ENCODE peak calls at places on chromosomes 3 and 15, in ten cellular contexts. Y, O, Q, K, Z, B, C, M, P and S are unnamed samples.

GRCh38 chr3:116445291-116445841 is at the start of gene LSAMP:
- DNase-seq in C (peak; percentile 80), B (no peak), Z (no peak), Y (no peak), K (peak; percentile 41), P (no peak), M (peak; percentile 13), O (peak; percentile 17), Q (no peak), S (no peak)

GRCh38 chr3:69451594-69451993 is 65.7 kb upstream of the FRMD4B start:
- DNase-seq in M (no peak), O (no peak), B (no peak), Q (no peak), Y (no peak), Z (no peak), K (no peak), P (no peak), C (no peak), S (no peak)

GRCh38 chr3:177703788-177704187 is 506.5 kb upstream of the TBL1XR1 start:
- DNase-seq in P (no peak), C (no peak), Z (no peak), O (no peak), Q (no peak), K (no peak), Y (peak; percentile 2), M (no peak), B (no peak), S (no peak)

GRCh38 chr15:57114070-57114469 is 195.6 kb downstream of the TCF12 start:
- DNase-seq in Z (no peak), O (no peak), Y (no peak), B (no peak), Q (no peak), M (peak; percentile 23), K (no peak), P (no peak), C (no peak), S (no peak)

GRCh38 chr3:97245201-97245910 is 431.0 kb downstream of the EPHA6 start:
- DNase-seq in P (no peak), Z (no peak), K (no peak), Q (no peak), Y (no peak), O (no peak), C (no peak), M (no peak), B (no peak), S (no peak)

GRCh38 chr3:170226426-170226960 is 4.3 kb downstream of the PRKCI start:
- DNase-seq in Y (no peak), Z (no peak), M (no peak), Q (no peak), C (no peak), K (no peak), B (no peak), O (no peak), P (no peak), S (no peak)

GRCh38 chr3:16063603-16064002 is 110.9 kb upstream of the GALNT15 start:
- DNase-seq in K (no peak), P (no peak), Q (no peak), B (no peak), M (no peak), C (no peak), O (no peak), Z (no peak), Y (no peak), S (no peak)

GRCh38 chr15:45802140-45802539 is 167.3 kb downstream of the SQOR start:
- DNase-seq in Q (no peak), O (no peak), Y (peak; percentile 5), M (peak; percentile 14), Z (no peak), K (no peak), C (no peak), P (no peak), B (no peak), S (no peak)

GRCh38 chr3:112499328-112499727 is at the start of gene BTLA:
- DNase-seq in C (no peak), M (no peak), Q (no peak), Y (no peak), O (no peak), P (no peak), Z (peak; percentile 79), K (no peak), B (no peak), S (no peak)

GRCh38 chr15:25783607-25784131 is 79.5 kb downstream of the ATP10A start:
- DNase-seq in C (no peak), Y (peak; percentile 49), K (peak; percentile 54), Z (no peak), P (no peak), Q (peak; percentile 57), M (no peak), B (no peak), O (no peak), S (no peak)

GRCh38 chr3:191361456-191361855 is 31.1 kb upstream of the UTS2B start:
- DNase-seq in K (no peak), Y (no peak), O (no peak), Z (no peak), C (no peak), P (no peak), B (no peak), M (no peak), Q (no peak), S (no peak)

GRCh38 chr3:30258426-30259392 is 347.7 kb upstream of the TGFBR2 start:
- DNase-seq in B (no peak), Y (peak; percentile 98), M (no peak), K (no peak), Z (no peak), C (no peak), O (no peak), P (no peak), Q (no peak), S (no peak)

DNA sequence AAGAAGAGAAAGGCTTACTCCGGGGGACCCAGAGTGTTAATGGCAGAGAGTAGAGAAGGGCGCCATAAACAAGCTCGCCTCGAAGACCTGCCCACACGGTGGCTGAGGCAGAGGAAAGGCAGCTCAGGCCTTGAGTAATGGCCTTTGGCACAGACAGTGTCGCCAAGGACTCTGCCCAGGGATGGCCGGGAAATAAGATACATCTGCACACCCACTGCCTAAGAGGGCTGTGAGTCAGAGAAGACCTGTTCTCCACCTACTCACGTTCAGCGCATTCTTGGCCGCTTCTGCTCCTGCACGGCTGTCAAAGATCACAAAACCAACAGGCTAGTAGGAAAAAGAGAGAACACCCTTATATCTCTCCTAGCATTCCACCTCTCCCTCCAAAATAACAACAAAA is 26.2 kb downstream of the RBPMS2 start:
- DNase-seq in B (no peak), M (peak; percentile 35), Q (no peak), C (no peak), P (no peak), O (no peak), Y (no peak), Z (no peak), K (no peak), S (no peak)
- H3K4me3 ChIP-seq in B (peak overlapping the region; percentile 18), M (no peak overlapping the region), Q (no peak overlapping the region), C (no peak overlapping the region), P (no peak overlapping the region), O (no peak overlapping the region), Y (no peak overlapping the region), Z (no peak overlapping the region), K (no peak overlapping the region), S (no peak overlapping the region)

DNA sequence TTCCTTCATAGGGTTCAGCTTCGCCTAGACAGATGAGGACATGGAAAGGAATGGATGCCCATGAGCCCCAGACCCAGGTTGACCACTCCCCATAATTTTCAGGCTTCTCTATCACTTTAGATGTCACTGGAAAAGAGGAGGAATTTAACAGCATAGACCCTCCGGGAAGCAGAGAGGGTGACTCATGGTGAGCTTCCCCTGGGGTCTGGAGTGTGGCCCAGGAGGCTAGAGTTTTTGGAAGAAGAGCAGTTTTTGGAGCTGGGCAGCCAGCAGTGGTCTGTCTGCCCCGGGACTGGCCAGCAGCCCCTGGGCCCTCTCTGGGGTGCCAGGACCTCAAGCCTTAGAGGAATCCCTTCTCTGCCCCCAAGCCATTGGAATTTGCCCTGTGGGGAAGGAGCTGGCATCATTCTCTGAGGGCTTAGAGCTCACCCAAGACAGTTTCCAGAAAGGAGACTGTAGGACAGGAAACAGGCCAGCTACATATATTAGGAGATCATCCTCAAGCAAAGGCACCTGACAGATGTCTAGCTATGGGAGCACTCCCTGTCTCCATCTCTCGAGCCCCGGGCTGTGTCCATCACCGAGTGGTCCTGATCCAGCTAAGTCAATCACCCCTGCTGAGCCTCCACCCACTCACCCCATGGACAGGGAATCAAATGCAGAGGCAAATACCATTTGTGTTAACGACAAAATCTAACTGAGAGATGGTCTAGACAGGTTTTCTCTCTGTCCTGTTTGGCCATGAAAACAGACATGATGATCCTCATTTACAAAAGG is 67.3 kb downstream of the MEGF11 start:
- DNase-seq in Z (no peak), K (no peak), P (no peak), Q (no peak), Y (no peak), B (peak; percentile 9), O (no peak), C (no peak), M (no peak), S (no peak)
- TF ChIP-seq EP300 in Z (no peak), K (no peak), P (no peak), Q (no peak), Y (no peak), B (no peak), O (no peak), C (no peak), M (no peak), S (no peak)

GRCh38 chr3:14140668-14141067 is 15.8 kb downstream of the TMEM43 start:
- DNase-seq in C (no peak), Q (no peak), P (no peak), O (no peak), Y (no peak), M (no peak), B (no peak), Z (no peak), K (no peak), S (no peak)

GRCh38 chr3:14142567-14143270 is 17.9 kb downstream of the TMEM43 start:
- DNase-seq in K (no peak), Y (no peak), C (no peak), P (no peak), O (no peak), M (no peak), Q (no peak), Z (no peak), B (no peak), S (no peak)

GRCh38 chr3:14141144-14141543 is 16.3 kb downstream of the TMEM43 start:
- DNase-seq in K (no peak), C (no peak), Q (no peak), P (no peak), O (no peak), Y (no peak), M (no peak), B (no peak), Z (no peak), S (no peak)

GRCh38 chr3:14143271-14143605 is 18.4 kb downstream of the TMEM43 start:
- DNase-seq in Z (no peak), Y (no peak), B (no peak), M (no peak), C (no peak), K (no peak), Q (no peak), O (no peak), P (no peak), S (no peak)

GRCh38 chr3:14141602-14142315 is 16.9 kb downstream of the TMEM43 start:
- DNase-seq in O (no peak), K (no peak), M (no peak), C (no peak), Y (no peak), B (no peak), Q (no peak), Z (no peak), P (no peak), S (no peak)
- H3K4me3 ChIP-seq in O (no peak overlapping the region), K (no peak overlapping the region), M (no peak overlapping the region), C (no peak overlapping the region), Y (no peak overlapping the region), B (no peak overlapping the region), Q (no peak overlapping the region), Z (no peak overlapping the region), P (no peak overlapping the region), S (no peak overlapping the region)

GRCh38 chr3:141050913-141051632 is at the start of gene SPSB4:
- DNase-seq in O (no peak), P (no peak), M (peak; percentile 21), Z (no peak), Y (peak; percentile 47), Q (no peak), K (peak; percentile 63), B (no peak), C (peak; percentile 92), S (no peak)
- TF ChIP-seq EP300 in O (no peak), P (no peak), M (no peak), Z (no peak), Y (no peak), Q (no peak), K (no peak), B (no peak), C (no peak), S (no peak)